ENCODE peak calls at places on chromosome 20, in seven cellular contexts. X, H, J, Y, B, M and U are unnamed samples.
A peak's percentile ranks its signal among the peaks of the same experiment; 100 is the strongest.

GRCh38 chr20:59508729-59509128 is 95.6 kb upstream of the PHACTR3 start:
- DNase-seq in Y (no peak), H (no peak), X (no peak), B (no peak), J (no peak), M (no peak), U (no peak)

GRCh38 chr20:48238326-48238725 is 453.0 kb upstream of the SULF2 start:
- DNase-seq in X (no peak), B (peak; percentile 27), M (peak; percentile 49), Y (no peak), H (no peak), J (no peak), U (no peak)

GRCh38 chr20:33719989-33720709 is at the start of gene PXMP4:
- DNase-seq in J (peak; percentile 89), M (peak; percentile 97), Y (peak; percentile 64), B (peak; percentile 97), X (peak; percentile 92), H (peak; percentile 68), U (peak; percentile 84)

GRCh38 chr20:50517817-50518154 is 7.6 kb downstream of the PTPN1 start:
- DNase-seq in X (no peak), Y (no peak), H (no peak), B (no peak), J (no peak), M (no peak), U (no peak)

GRCh38 chr20:62805365-62805710 is 703 bp downstream of the OGFR start:
- DNase-seq in H (peak; percentile 48), B (no peak), X (peak; percentile 61), Y (no peak), M (no peak), J (peak; percentile 52), U (no peak)

GRCh38 chr20:35615667-35616464 is at the start of gene SPAG4:
- DNase-seq in J (peak; percentile 99), M (peak; percentile 100), X (peak; percentile 100), H (peak; percentile 100), Y (peak; percentile 100), B (no peak), U (peak; percentile 99)

GRCh38 chr20:15673206-15673605 is 900.0 kb downstream of the KIF16B start:
- DNase-seq in X (no peak), B (peak; percentile 39), M (no peak), H (no peak), Y (no peak), J (no peak), U (no peak)

GRCh38 chr20:38073307-38074010 is 39.9 kb downstream of the RPRD1B start:
- DNase-seq in X (peak; percentile 77), J (peak; percentile 60), H (peak; percentile 40), M (peak; percentile 81), Y (no peak), B (peak; percentile 78), U (no peak)

GRCh38 chr20:52105045-52105572 is 86.5 kb downstream of the ZFP64 start:
- DNase-seq in Y (no peak), B (no peak), X (no peak), H (peak; percentile 80), J (peak; percentile 46), M (peak; percentile 89), U (no peak)

GRCh38 chr20:50292324-50293243 is 102.0 kb downstream of the CEBPB start:
- DNase-seq in B (peak; percentile 88), H (peak; percentile 32), M (peak; percentile 86), X (peak; percentile 85), J (peak; percentile 85), Y (no peak), U (no peak)

GRCh38 chr20:37988555-37988954 is 44.7 kb downstream of the TTI1 start:
- DNase-seq in X (no peak), J (no peak), M (no peak), Y (no peak), H (no peak), B (no peak), U (no peak)

GRCh38 chr20:39042279-39043150 is 80.4 kb downstream of the DHX35 start:
- DNase-seq in X (no peak), B (no peak), Y (no peak), M (no peak), H (no peak), J (no peak), U (no peak)

GRCh38 chr20:62557425-62557824 is 81.6 kb upstream of the GATA5 start:
- DNase-seq in X (peak; percentile 41), Y (no peak), M (no peak), B (no peak), H (no peak), J (no peak), U (no peak)

GRCh38 chr20:32501709-32502108 is 83.4 kb downstream of the NOL4L start:
- DNase-seq in X (no peak), J (no peak), Y (no peak), M (no peak), B (peak; percentile 51), H (no peak), U (no peak)

GRCh38 chr20:4944518-4944917 is 56.8 kb downstream of the SLC23A2 start:
- DNase-seq in H (no peak), J (no peak), Y (no peak), X (no peak), B (peak; percentile 27), M (no peak), U (no peak)

GRCh38 chr20:62457098-62457497 is 18.7 kb downstream of the GATA5 start:
- DNase-seq in B (no peak), Y (no peak), H (no peak), J (no peak), M (no peak), X (no peak), U (no peak)

GRCh38 chr20:51584116-51584515 is 41.6 kb upstream of the NFATC2 start:
- DNase-seq in H (no peak), J (no peak), X (no peak), M (no peak), Y (no peak), B (peak; percentile 6), U (no peak)

GRCh38 chr20:709864-710761 is 34.5 kb upstream of the SCRT2 start:
- DNase-seq in M (peak; percentile 32), X (no peak), Y (no peak), H (peak; percentile 79), J (no peak), B (no peak), U (no peak)

GRCh38 chr20:38212806-38213606 is 47.5 kb downstream of the KIAA1755 start:
- DNase-seq in H (no peak), Y (no peak), X (no peak), B (no peak), J (no peak), M (no peak), U (no peak)

GRCh38 chr20:33433465-33433864 is 10.1 kb downstream of the SNTA1 start:
- DNase-seq in Y (no peak), B (no peak), M (no peak), J (no peak), H (no peak), X (no peak), U (no peak)

GRCh38 chr20:59931511-59932312 is 1.7 kb downstream of the SYCP2 start:
- DNase-seq in X (no peak), Y (no peak), B (no peak), M (no peak), J (no peak), H (no peak), U (no peak)

GRCh38 chr20:31590717-31591225 is 14.3 kb upstream of the ID1 start:
- DNase-seq in B (no peak), H (no peak), M (peak; percentile 89), Y (no peak), X (no peak), J (peak; percentile 3), U (no peak)